ENCODE peak calls at places on chromosomes 11 and 22, in nine cellular contexts. G, M, O, V, D, X, H, F and N are unnamed samples.

GRCh38 chr22:38298312-38299000 is 18.8 kb downstream of the CSNK1E start:
- DNase-seq in M (no peak), D (no peak), H (no peak), O (peak), F (no peak), X (peak), V (peak), G (peak), N (no peak)

GRCh38 chr11:29957406-29957805 is 59.4 kb downstream of the KCNA4 start:
- DNase-seq in V (no peak), F (no peak), M (no peak), G (no peak), H (no peak), X (no peak), O (peak), D (no peak), N (no peak)

GRCh38 chr11:64447717-64448598 is 89.0 kb downstream of the RPS6KA4 start:
- DNase-seq in X (no peak), G (no peak), D (no peak), H (no peak), V (peak), M (no peak), O (peak), F (no peak), N (no peak)

GRCh38 chr22:18103527-18104269 is 6.9 kb upstream of the TUBA8 start:
- DNase-seq in F (no peak), O (no peak), V (no peak), H (no peak), X (no peak), G (no peak), M (no peak), D (no peak), N (no peak)

GRCh38 chr11:77179048-77179447 is 51.0 kb downstream of the MYO7A start:
- DNase-seq in F (no peak), O (no peak), D (no peak), H (no peak), V (no peak), X (no peak), M (no peak), G (no peak), N (no peak)

GRCh38 chr22:18063311-18063710 is 14.5 kb upstream of the PEX26 start:
- DNase-seq in O (no peak), M (no peak), F (peak), X (no peak), V (no peak), G (no peak), D (no peak), H (no peak), N (no peak)

GRCh38 chr11:102402556-102402955 is 50.0 kb downstream of the TMEM123 start:
- DNase-seq in H (no peak), O (no peak), G (no peak), F (no peak), D (no peak), X (no peak), V (no peak), M (no peak), N (no peak)

GRCh38 chr11:94017446-94017845 is 3.7 kb upstream of the HEPHL1 start:
- DNase-seq in O (no peak), H (no peak), D (no peak), V (no peak), G (no peak), M (no peak), X (no peak), F (no peak), N (no peak)

GRCh38 chr11:102312656-102313055 is 4.6 kb upstream of the BIRC3 start:
- DNase-seq in O (no peak), V (no peak), X (no peak), F (no peak), M (no peak), D (no peak), H (no peak), G (no peak), N (no peak)

GRCh38 chr22:46738642-46738960 is 549 bp upstream of the CERK start:
- DNase-seq in F (no peak), H (no peak), G (peak), V (no peak), M (no peak), O (no peak), D (no peak), X (no peak), N (no peak)

GRCh38 chr11:88326112-88326511 is 11.4 kb downstream of the CTSC start:
- DNase-seq in F (no peak), V (no peak), O (no peak), X (no peak), M (no peak), G (no peak), D (no peak), H (no peak), N (no peak)

GRCh38 chr11:114162719-114163123 is 103.2 kb downstream of the ZBTB16 start:
- DNase-seq in O (no peak), D (no peak), F (no peak), H (no peak), M (no peak), V (peak), G (no peak), X (no peak), N (peak)

GRCh38 chr11:133157180-133157579 is 375.1 kb downstream of the OPCML start:
- DNase-seq in G (no peak), M (no peak), H (peak), V (peak), D (no peak), X (no peak), O (no peak), F (peak), N (no peak)

GRCh38 chr11:120331301-120331966 is 4.8 kb upstream of the ARHGEF12 start:
- DNase-seq in O (peak), V (peak), D (no peak), H (no peak), G (no peak), F (no peak), X (no peak), M (no peak), N (no peak)

GRCh38 chr11:66789097-66789890 is 53.9 kb upstream of the RCE1 start:
- DNase-seq in M (no peak), H (peak), V (no peak), O (no peak), D (no peak), G (no peak), F (no peak), X (no peak), N (no peak)

GRCh38 chr22:30097861-30098260 is 17.6 kb downstream of the HORMAD2 start:
- DNase-seq in O (no peak), X (no peak), G (no peak), F (no peak), D (no peak), H (no peak), V (no peak), M (no peak), N (no peak)

GRCh38 chr11:125588505-125588904 is 4.1 kb upstream of the STT3A start:
- DNase-seq in M (no peak), V (no peak), O (peak), X (no peak), H (no peak), F (no peak), G (no peak), D (no peak), N (no peak)

GRCh38 chr11:115848614-115849013 is 344.4 kb upstream of the CADM1 start:
- DNase-seq in G (no peak), D (no peak), X (no peak), O (no peak), H (no peak), F (no peak), M (no peak), V (no peak), N (no peak)

GRCh38 chr11:64856382-64857227 is 12.2 kb upstream of the CDC42BPG start:
- DNase-seq in D (no peak), M (no peak), V (peak), X (no peak), G (peak), O (no peak), F (no peak), H (no peak), N (no peak)

GRCh38 chr22:23117275-23117674 is 24.5 kb downstream of the RSPH14 start:
- DNase-seq in X (no peak), M (no peak), D (no peak), F (no peak), V (no peak), O (no peak), G (no peak), H (no peak), N (no peak)

GRCh38 chr11:130421697-130422096 is 6.7 kb downstream of the ADAMTS8 start:
- DNase-seq in O (no peak), F (no peak), V (no peak), D (no peak), H (no peak), G (no peak), X (no peak), M (no peak), N (no peak)

GRCh38 chr11:119025099-119025473 is 5.6 kb downstream of the SLC37A4 start:
- DNase-seq in D (no peak), G (no peak), M (no peak), V (no peak), H (no peak), X (no peak), F (no peak), O (no peak), N (no peak)

GRCh38 chr11:35144103-35144741 is 5.3 kb downstream of the CD44 start:
- DNase-seq in O (no peak), G (peak), H (no peak), X (peak), D (no peak), F (no peak), V (peak), M (no peak), N (no peak)

GRCh38 chr22:46084943-46085830 is 65.1 kb upstream of the PPARA start:
- DNase-seq in H (no peak), M (no peak), V (peak), X (no peak), O (no peak), G (no peak), D (no peak), F (no peak), N (no peak)

GRCh38 chr11:103055174-103055890 is 36.6 kb downstream of the DCUN1D5 start:
- DNase-seq in X (no peak), D (no peak), H (peak), F (no peak), G (no peak), V (peak), M (no peak), O (peak), N (no peak)

GRCh38 chr11:8720868-8721739 is 38.5 kb downstream of the RPL27A start:
- DNase-seq in M (no peak), D (no peak), F (no peak), O (peak), G (no peak), H (no peak), X (no peak), V (no peak), N (no peak)

GRCh38 chr22:30882974-30883533 is 85.5 kb downstream of the MORC2 start:
- DNase-seq in O (no peak), F (no peak), G (no peak), H (no peak), M (no peak), V (no peak), D (no peak), X (no peak), N (no peak)

GRCh38 chr22:39150848-39151215 is 1.6 kb downstream of the CBX7 start:
- DNase-seq in X (no peak), V (no peak), M (no peak), D (no peak), H (peak), O (no peak), F (no peak), G (no peak), N (no peak)

GRCh38 chr11:65132988-65133700 is 1.2 kb downstream of the SYVN1 start:
- DNase-seq in M (no peak), G (peak), V (peak), F (no peak), D (no peak), O (peak), H (peak), X (peak), N (no peak)

GRCh38 chr11:124199702-124200101 is 16.6 kb downstream of the OR10D3 start:
- DNase-seq in F (no peak), X (no peak), M (no peak), O (no peak), H (no peak), G (no peak), V (no peak), D (no peak), N (no peak)

GRCh38 chr11:121767433-121767832 is 314.7 kb upstream of the SORL1-AS1 start:
- DNase-seq in X (no peak), V (no peak), M (no peak), H (no peak), F (no peak), G (no peak), D (no peak), O (no peak), N (no peak)

GRCh38 chr11:114168086-114168448 is 108.6 kb downstream of the ZBTB16 start:
- DNase-seq in G (no peak), V (no peak), X (no peak), M (no peak), F (no peak), O (no peak), H (no peak), D (no peak), N (no peak)

GRCh38 chr11:105466582-105467228 is 143.2 kb upstream of the GRIA4 start:
- DNase-seq in G (no peak), X (no peak), O (no peak), D (no peak), F (no peak), V (peak), M (no peak), H (no peak), N (no peak)

GRCh38 chr11:117586392-117586791 is 210.6 kb downstream of the DSCAML1 start:
- DNase-seq in V (no peak), D (no peak), G (no peak), M (no peak), F (no peak), X (no peak), H (no peak), O (no peak), N (no peak)

GRCh38 chr11:75475767-75476650 is 43.0 kb upstream of the KLHL35 start:
- DNase-seq in X (no peak), F (no peak), M (no peak), D (no peak), H (no peak), O (peak), G (no peak), V (peak), N (no peak)